ENCODE peak calls at places on chromosomes 7 and 10, in six cellular contexts. G is endothelial cell; Y is stimulated activated naive CD8-positive, alpha-beta T cell treated with anti-CD3 and anti-CD28 coated beads, Interleukin-15, amount 100 ng/mL, for 72 hours; K is CD4-positive, alpha-beta T cell; L is GM04503; E is HuH-7.5. H is an unnamed sample.

GRCh38 chr10:59243611-59244195 is 67.3 kb downstream of the PHYHIPL start:
- DNase-seq in G (no peak), K (no peak), E (no peak), Y (no peak), L (no peak), H (no peak)

GRCh38 chr10:71788954-71789353 is 15.6 kb upstream of the VSIR start:
- DNase-seq in K (no peak), G (no peak), Y (no peak), L (no peak), E (no peak), H (no peak)

GRCh38 chr10:60282771-60283353 is 106.8 kb downstream of the ANK3 start:
- DNase-seq in E (no peak), G (no peak), Y (no peak), L (peak; percentile 50), K (no peak), H (no peak)

GRCh38 chr10:130862626-130863025 is 448.9 kb downstream of the TCERG1L start:
- DNase-seq in K (no peak), E (no peak), G (no peak), Y (no peak), L (no peak), H (no peak)

GRCh38 chr10:126227762-126228134 is 160.5 kb downstream of the ADAM12 start:
- DNase-seq in L (no peak), E (no peak), Y (no peak), K (no peak), G (no peak), H (peak; percentile 68)

GRCh38 chr10:62618576-62619408 is 185.7 kb upstream of the ADO start:
- DNase-seq in L (peak; percentile 78), G (no peak), E (no peak), Y (no peak), K (no peak), H (peak; percentile 82)

GRCh38 chr10:93445097-93445960 is 36.8 kb downstream of the MYOF start:
- DNase-seq in E (peak; percentile 73), L (peak; percentile 96), G (peak; percentile 87), K (no peak), Y (no peak), H (peak; percentile 81)

GRCh38 chr7:17331891-17332501 is 33.5 kb downstream of the AHR start:
- DNase-seq in E (no peak), L (no peak), K (no peak), G (no peak), Y (no peak), H (no peak)

GRCh38 chr7:147513451-147513850 is 1077.1 kb upstream of the C7orf33 start:
- DNase-seq in K (no peak), E (no peak), G (no peak), Y (no peak), L (no peak), H (no peak)

GRCh38 chr10:77546048-77546447 is 91.6 kb downstream of the KCNMA1 start:
- DNase-seq in E (no peak), K (no peak), G (no peak), Y (no peak), L (no peak), H (no peak)

GRCh38 chr10:74900297-74900696 is 73.9 kb downstream of the KAT6B start:
- DNase-seq in Y (peak; percentile 61), E (no peak), K (peak; percentile 7), G (no peak), L (no peak), H (no peak)

GRCh38 chr10:127267442-127267841 is 71.1 kb upstream of the INSYN2A start:
- DNase-seq in Y (no peak), L (no peak), G (no peak), E (no peak), K (no peak), H (no peak)

GRCh38 chr7:83937930-83938329 is 256.7 kb downstream of the SEMA3A start:
- DNase-seq in L (no peak), G (no peak), E (no peak), K (no peak), Y (no peak), H (no peak)

GRCh38 chr10:5478694-5479305 is 20.6 kb downstream of the CALML5 start:
- DNase-seq in L (no peak), Y (no peak), K (no peak), E (no peak), G (no peak), H (no peak)

GRCh38 chr7:92988941-92989540 is 128.7 kb downstream of the SAMD9 start:
- DNase-seq in L (no peak), E (no peak), Y (no peak), K (no peak), G (no peak), H (no peak)

GRCh38 chr10:131024259-131025131 is 287.0 kb downstream of the TCERG1L start:
- DNase-seq in L (no peak), Y (no peak), E (no peak), G (no peak), K (no peak), H (no peak)

GRCh38 chr7:151808296-151809155 is 68.4 kb downstream of the PRKAG2 start:
- DNase-seq in G (no peak), L (no peak), Y (no peak), K (no peak), E (peak; percentile 43), H (no peak)

GRCh38 chr7:38702002-38702535 is 70.9 kb upstream of the AMPH start:
- DNase-seq in L (no peak), Y (no peak), K (no peak), E (no peak), G (no peak), H (no peak)

GRCh38 chr7:5528071-5528814 is 104.6 kb upstream of the TNRC18 start:
- DNase-seq in K (peak; percentile 29), G (no peak), L (no peak), E (no peak), Y (peak; percentile 62), H (no peak)

GRCh38 chr10:17056781-17057191 is 72.8 kb downstream of the CUBN start:
- DNase-seq in Y (no peak), G (no peak), K (no peak), E (no peak), L (peak; percentile 75), H (no peak)

GRCh38 chr10:35565602-35566061 is 39.5 kb upstream of the GJD4 start:
- DNase-seq in Y (no peak), K (no peak), G (no peak), L (no peak), E (no peak), H (no peak)